ENCODE peak calls at places on chromosomes 3 and 15, in five cellular contexts. One of them, this sample, is unnamed.

GRCh38 chr15:84752700-84753099 is 4.3 kb downstream of the ZNF592 start:
- DNase-seq in endothelial cell: no peak
- DNase-seq in astrocyte of the spinal cord: peak; percentile 23
- DNase-seq in HFFc6: peak; percentile 38
- DNase-seq in SK-N-SH: no peak
- DNase-seq in this sample: no peak

GRCh38 chr3:184592411-184593200 is 31.0 kb downstream of the EPHB3 start:
- DNase-seq in endothelial cell: no peak
- DNase-seq in SK-N-SH: peak; percentile 84
- DNase-seq in HFFc6: no peak
- DNase-seq in astrocyte of the spinal cord: no peak
- DNase-seq in this sample: peak; percentile 25

GRCh38 chr3:71074416-71074815 is 509.1 kb downstream of the FOXP1 start:
- DNase-seq in HFFc6: no peak
- DNase-seq in SK-N-SH: no peak
- DNase-seq in astrocyte of the spinal cord: no peak
- DNase-seq in endothelial cell: no peak
- DNase-seq in this sample: no peak

GRCh38 chr3:102113421-102114041 is 264.2 kb downstream of the NFKBIZ start:
- DNase-seq in HFFc6: no peak
- DNase-seq in SK-N-SH: no peak
- DNase-seq in endothelial cell: no peak
- DNase-seq in astrocyte of the spinal cord: no peak
- DNase-seq in this sample: no peak

GRCh38 chr15:66835558-66835878 is 133.5 kb downstream of the SMAD6 start:
- DNase-seq in SK-N-SH: no peak
- DNase-seq in HFFc6: no peak
- DNase-seq in astrocyte of the spinal cord: no peak
- DNase-seq in endothelial cell: no peak
- DNase-seq in this sample: no peak

GRCh38 chr3:46087871-46088270 is 60.6 kb upstream of the XCR1 start:
- DNase-seq in astrocyte of the spinal cord: peak; percentile 46
- DNase-seq in SK-N-SH: no peak
- DNase-seq in HFFc6: peak; percentile 31
- DNase-seq in endothelial cell: no peak
- DNase-seq in this sample: no peak

GRCh38 chr3:137764001-137764433 is at the start of gene SOX14:
- DNase-seq in SK-N-SH: peak; percentile 48
- DNase-seq in astrocyte of the spinal cord: no peak
- DNase-seq in HFFc6: no peak
- DNase-seq in endothelial cell: peak; percentile 75
- DNase-seq in this sample: no peak

GRCh38 chr15:88447741-88448140 is 19.4 kb downstream of the MRPL46 start:
- DNase-seq in astrocyte of the spinal cord: no peak
- DNase-seq in HFFc6: no peak
- DNase-seq in endothelial cell: no peak
- DNase-seq in SK-N-SH: no peak
- DNase-seq in this sample: no peak

GRCh38 chr3:49788056-49788455 is 1.7 kb upstream of the IP6K1 start:
- DNase-seq in astrocyte of the spinal cord: no peak
- DNase-seq in endothelial cell: no peak
- DNase-seq in SK-N-SH: no peak
- DNase-seq in HFFc6: no peak
- DNase-seq in this sample: no peak
- TF ChIP-seq CTCF in astrocyte of the spinal cord: no peak
- TF ChIP-seq CTCF in endothelial cell: no peak
- TF ChIP-seq CTCF in SK-N-SH: no peak
- TF ChIP-seq CTCF in HFFc6: no peak
- TF ChIP-seq CTCF in this sample: no peak

DNA sequence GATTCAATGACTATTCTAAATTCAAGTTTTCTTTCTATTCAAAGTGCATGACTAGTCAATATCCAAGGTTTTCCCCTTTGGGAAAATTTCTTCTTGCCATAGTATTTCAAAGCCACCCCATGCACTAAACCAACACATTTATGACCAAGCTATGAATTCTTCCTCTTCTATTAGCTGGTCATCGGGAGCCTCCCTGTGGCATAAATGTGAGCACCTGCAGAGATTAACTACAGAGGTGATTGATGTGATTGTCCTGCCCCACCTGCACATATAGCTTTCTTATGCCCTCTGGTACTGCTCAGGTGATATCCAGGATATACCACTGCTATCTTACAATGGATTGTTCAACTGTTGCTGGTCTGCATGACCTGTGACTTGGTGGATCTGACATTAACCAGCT is 694.9 kb downstream of the ZBBX start:
- DNase-seq in endothelial cell: no peak
- DNase-seq in astrocyte of the spinal cord: no peak
- DNase-seq in HFFc6: no peak
- DNase-seq in SK-N-SH: no peak
- DNase-seq in this sample: no peak
- TF ChIP-seq CTCF in endothelial cell: no peak
- TF ChIP-seq CTCF in astrocyte of the spinal cord: no peak
- TF ChIP-seq CTCF in HFFc6: no peak
- TF ChIP-seq CTCF in SK-N-SH: no peak
- TF ChIP-seq CTCF in this sample: no peak

GRCh38 chr3:189355481-189356201 is 183.9 kb downstream of the TPRG1 start:
- DNase-seq in HFFc6: no peak
- DNase-seq in SK-N-SH: no peak
- DNase-seq in astrocyte of the spinal cord: peak; percentile 47
- DNase-seq in endothelial cell: no peak
- DNase-seq in this sample: peak; percentile 15
- TF ChIP-seq CTCF in HFFc6: no peak
- TF ChIP-seq CTCF in SK-N-SH: no peak
- TF ChIP-seq CTCF in astrocyte of the spinal cord: no peak
- TF ChIP-seq CTCF in endothelial cell: no peak
- TF ChIP-seq CTCF in this sample: no peak

DNA sequence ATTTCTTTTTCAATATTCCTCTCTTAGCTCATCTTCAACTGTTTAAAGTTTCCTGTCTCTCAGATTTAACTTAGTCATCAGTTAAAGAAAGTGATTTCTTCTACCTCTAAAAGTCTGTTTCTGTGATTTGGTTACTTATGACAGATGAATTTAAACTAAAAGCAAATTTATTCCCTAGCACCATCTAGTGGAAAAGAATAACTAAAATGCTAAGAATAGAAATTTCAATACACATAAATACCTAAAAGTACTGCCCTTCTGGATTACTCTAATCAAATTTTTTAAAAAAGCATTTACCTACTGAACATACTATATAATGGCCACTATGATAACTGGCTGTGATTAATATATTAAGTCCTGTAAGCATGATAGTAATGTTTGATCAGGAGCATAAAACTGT is 14.0 kb upstream of the ZCWPW2 start:
- DNase-seq in SK-N-SH: no peak
- DNase-seq in endothelial cell: no peak
- DNase-seq in HFFc6: no peak
- DNase-seq in astrocyte of the spinal cord: no peak
- DNase-seq in this sample: no peak
- TF ChIP-seq CTCF in SK-N-SH: peak; percentile 59
- TF ChIP-seq CTCF in endothelial cell: no peak
- TF ChIP-seq CTCF in HFFc6: peak; percentile 65
- TF ChIP-seq CTCF in astrocyte of the spinal cord: peak; percentile 10
- TF ChIP-seq CTCF in this sample: peak; percentile 19

DNA sequence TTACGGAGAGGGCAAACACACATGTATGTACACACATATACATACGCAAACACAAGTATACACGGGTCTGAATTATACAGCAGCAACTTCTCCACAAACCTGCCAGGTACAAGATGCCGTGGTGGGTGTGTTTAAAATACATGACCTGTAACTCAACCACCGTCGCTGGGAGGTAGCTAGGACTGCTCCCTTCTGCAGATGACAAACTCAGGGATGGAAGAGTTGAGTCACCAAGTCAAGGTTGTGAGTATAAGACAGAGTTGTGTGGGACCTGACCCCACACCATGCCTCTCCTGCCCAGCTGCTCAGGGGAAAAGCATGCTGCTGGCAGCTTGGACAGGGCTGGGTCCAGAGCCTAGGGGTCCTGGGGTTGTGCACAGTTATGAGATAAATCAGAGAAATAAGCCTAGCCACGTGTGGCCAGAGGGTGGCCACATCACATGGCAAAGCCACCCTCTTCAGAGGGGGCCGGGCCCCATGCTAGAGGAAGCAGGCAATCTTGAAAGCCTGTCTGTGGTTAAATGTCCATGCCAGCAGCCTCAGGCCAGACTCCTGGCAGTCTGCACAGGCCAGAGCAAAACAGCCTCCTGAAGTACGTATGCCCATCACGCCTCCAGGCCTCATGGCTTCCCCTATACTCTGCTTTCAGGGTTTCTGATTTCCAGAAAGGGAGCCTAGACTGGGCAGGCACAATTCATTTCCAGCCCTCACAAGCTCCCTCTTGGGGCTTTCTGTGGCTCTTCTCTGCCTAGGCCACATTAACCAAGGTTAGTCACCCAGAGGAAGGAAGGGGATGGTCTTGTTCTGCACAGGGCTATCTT is 107.7 kb upstream of the RPL32 start:
- DNase-seq in SK-N-SH: no peak
- DNase-seq in HFFc6: peak; percentile 71
- DNase-seq in astrocyte of the spinal cord: peak; percentile 33
- DNase-seq in endothelial cell: no peak
- DNase-seq in this sample: no peak
- TF ChIP-seq CTCF in SK-N-SH: no peak
- TF ChIP-seq CTCF in HFFc6: no peak
- TF ChIP-seq CTCF in astrocyte of the spinal cord: no peak
- TF ChIP-seq CTCF in endothelial cell: no peak
- TF ChIP-seq CTCF in this sample: no peak

This sample was measured in AG09319.